ENCODE peak calls at places on chromosomes 7 and 10, in four cellular contexts. B, W, Q and E are unnamed samples.
A peak's percentile ranks its signal among the peaks of the same experiment; 100 is the strongest.

GRCh38 chr10:43872644-43873043 is 224.0 kb upstream of the ZNF32 start:
- DNase-seq in Q (no peak), B (no peak), W (no peak), E (no peak)

GRCh38 chr7:5699951-5700384 is 81.5 kb downstream of the RNF216 start:
- DNase-seq in W (no peak), Q (peak; percentile 97), B (no peak), E (no peak)

GRCh38 chr7:75534727-75535307 is 42.7 kb downstream of the SPDYE5 start:
- DNase-seq in W (peak; percentile 45), B (no peak), Q (peak; percentile 35), E (no peak)

GRCh38 chr7:91683823-91684222 is 196.7 kb downstream of the MTERF1 start:
- DNase-seq in Q (no peak), W (peak; percentile 22), B (no peak), E (no peak)

GRCh38 chr7:27576360-27576944 is 86.2 kb downstream of the HIBADH start:
- DNase-seq in B (peak; percentile 21), Q (no peak), W (peak; percentile 28), E (peak; percentile 16)

GRCh38 chr7:105130580-105130979 is 116.6 kb downstream of the KMT2E start:
- DNase-seq in W (peak; percentile 46), Q (no peak), B (no peak), E (no peak)

GRCh38 chr10:72009430-72010081 is 45.4 kb downstream of the CHST3 start:
- DNase-seq in Q (no peak), B (no peak), W (no peak), E (no peak)

GRCh38 chr7:158431941-158432347 is 155.7 kb downstream of the PTPRN2 start:
- DNase-seq in Q (no peak), B (peak; percentile 28), W (peak; percentile 75), E (no peak)

GRCh38 chr10:45558406-45558805 is 114.2 kb downstream of the ZFAND4 start:
- DNase-seq in Q (no peak), B (peak; percentile 50), W (no peak), E (no peak)

GRCh38 chr7:44881066-44881600 is 4.2 kb downstream of the PURB start:
- DNase-seq in B (no peak), W (no peak), Q (no peak), E (no peak)

GRCh38 chr7:91314591-91315323 is 50.5 kb downstream of the FZD1 start:
- DNase-seq in B (no peak), W (no peak), Q (no peak), E (no peak)

GRCh38 chr7:95718556-95719410 is 53.6 kb upstream of the DYNC1I1 start:
- DNase-seq in W (peak; percentile 12), Q (no peak), B (no peak), E (peak; percentile 15)

GRCh38 chr10:93076871-93077270 is 3.2 kb downstream of the CYP26A1 start:
- DNase-seq in B (no peak), W (no peak), Q (no peak), E (no peak)

GRCh38 chr10:80154978-80155695 is 22.6 kb downstream of the PLAC9 start:
- DNase-seq in W (no peak), Q (no peak), B (no peak), E (no peak)

GRCh38 chr7:113636727-113637421 is 281.9 kb downstream of the PPP1R3A start:
- DNase-seq in Q (no peak), W (no peak), B (no peak), E (no peak)

GRCh38 chr10:101003639-101004206 is 4.1 kb downstream of the LZTS2 start:
- DNase-seq in B (no peak), W (no peak), Q (no peak), E (no peak)

GRCh38 chr10:96089116-96089515 is 41.0 kb upstream of the ZNF518A start:
- DNase-seq in Q (no peak), W (no peak), B (peak; percentile 30), E (no peak)

GRCh38 chr7:90988996-90989765 is 275.1 kb upstream of the FZD1 start:
- DNase-seq in B (no peak), Q (no peak), W (no peak), E (no peak)

GRCh38 chr7:121099572-121099971 is 111.1 kb downstream of the CPED1 start:
- DNase-seq in Q (no peak), B (no peak), W (no peak), E (no peak)

GRCh38 chr10:5692476-5693358 is 8.1 kb downstream of the TASOR2 start:
- DNase-seq in Q (peak; percentile 32), B (peak; percentile 82), W (peak; percentile 81), E (peak; percentile 60)

GRCh38 chr7:151038951-151039849 is 9.1 kb upstream of the ASIC3 start:
- DNase-seq in Q (no peak), W (peak; percentile 99), B (peak; percentile 67), E (peak; percentile 72)

GRCh38 chr7:45075871-45076796 is 12.6 kb downstream of the NACAD start:
- DNase-seq in W (no peak), B (no peak), Q (no peak), E (no peak)

GRCh38 chr10:43160067-43160918 is 22.0 kb downstream of the CSGALNACT2 start:
- DNase-seq in Q (no peak), W (no peak), B (no peak), E (no peak)

GRCh38 chr10:60611291-60611747 is 167.0 kb upstream of the CDK1 start:
- DNase-seq in B (peak; percentile 15), W (peak; percentile 7), Q (no peak), E (no peak)

GRCh38 chr10:42969147-42969546 is 107.7 kb upstream of the RET start:
- DNase-seq in B (no peak), Q (no peak), W (no peak), E (no peak)

GRCh38 chr10:88832376-88832775 is 19.3 kb downstream of the ANKRD22 start:
- DNase-seq in Q (no peak), W (no peak), B (no peak), E (no peak)

GRCh38 chr7:37097983-37098382 is 350.7 kb downstream of the ELMO1 start:
- DNase-seq in W (no peak), B (no peak), Q (no peak), E (no peak)

GRCh38 chr10:98402513-98402912 is 12.5 kb downstream of the PYROXD2 start:
- DNase-seq in B (no peak), W (no peak), Q (no peak), E (no peak)

GRCh38 chr7:101728888-101729883 is 88.2 kb upstream of the CUX1 start:
- DNase-seq in W (peak; percentile 79), B (peak; percentile 80), Q (no peak), E (no peak)

GRCh38 chr7:90973146-90973545 is 291.1 kb upstream of the FZD1 start:
- DNase-seq in Q (no peak), W (no peak), B (no peak), E (no peak)

GRCh38 chr10:112898540-112899395 is 51.3 kb upstream of the TCF7L2 start:
- DNase-seq in W (no peak), B (peak; percentile 90), Q (no peak), E (no peak)
- TF ChIP-seq FOXM1 in W (no peak), B (no peak), Q (no peak), E (no peak)

DNA sequence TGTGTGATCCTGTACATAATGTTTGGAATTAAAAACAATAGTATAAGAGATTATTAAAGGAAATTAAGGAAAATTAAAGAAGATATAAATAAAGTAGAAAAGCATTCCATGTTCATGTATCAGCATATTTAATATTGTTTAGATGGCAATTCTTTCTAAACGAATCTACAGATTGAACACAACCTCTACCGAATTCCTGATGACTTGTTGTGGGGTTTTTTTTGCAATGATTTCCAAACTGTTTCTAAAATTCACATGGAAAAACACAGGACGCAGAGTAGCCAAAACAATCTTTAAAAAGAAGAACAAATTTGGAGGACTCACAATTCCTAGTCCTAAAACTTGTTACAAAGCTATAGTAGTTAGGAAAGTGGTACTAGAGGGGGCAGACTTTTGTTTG is 573.4 kb upstream of the IGFBP3 start:
- DNase-seq in B (no peak), Q (no peak), W (no peak), E (no peak)
- TF ChIP-seq FOXK2 in B (no peak), Q (no peak), W (no peak), E (no peak)

GRCh38 chr7:190196-190595 is 2.2 kb upstream of the FAM20C start:
- DNase-seq in B (no peak), Q (no peak), W (no peak), E (no peak)
- TF ChIP-seq FOXM1 in B (no peak), Q (no peak), W (no peak), E (no peak)

DNA sequence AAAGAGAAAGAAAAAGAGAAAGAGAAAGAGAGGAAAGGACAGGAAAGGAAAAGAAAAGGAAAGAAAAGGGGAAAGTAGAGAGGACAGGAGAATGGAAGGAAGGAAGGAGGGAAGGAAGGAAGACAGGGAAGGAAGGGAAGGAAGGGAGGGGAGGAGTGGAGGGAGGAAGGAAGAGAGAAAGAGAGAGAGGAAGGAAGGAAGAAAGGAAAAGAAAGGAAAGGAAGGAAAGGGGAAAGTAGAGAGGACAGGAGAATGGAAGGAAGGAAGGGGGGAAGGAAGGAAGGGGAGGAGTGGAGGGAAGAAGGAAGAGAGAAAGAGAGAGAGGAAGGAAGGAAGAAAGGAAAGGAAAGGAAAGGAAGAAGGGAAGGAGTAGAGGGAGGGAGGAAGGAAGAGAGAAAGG is 96.4 kb upstream of the APBB1IP start:
- DNase-seq in B (no peak), W (no peak), Q (no peak), E (no peak)
- TF ChIP-seq FOXK2 in B (no peak), W (no peak), Q (no peak), E (no peak)

GRCh38 chr7:66313913-66314568 is 108.9 kb downstream of the TPST1 start:
- DNase-seq in W (no peak), B (no peak), Q (no peak), E (no peak)

GRCh38 chr7:66319373-66319979 is 114.3 kb downstream of the TPST1 start:
- DNase-seq in Q (no peak), B (no peak), W (no peak), E (no peak)

GRCh38 chr7:66310620-66311019 is 105.5 kb downstream of the TPST1 start:
- DNase-seq in W (no peak), Q (no peak), B (no peak), E (no peak)

GRCh38 chr7:66315192-66315591 is 110.1 kb downstream of the TPST1 start:
- DNase-seq in Q (no peak), W (no peak), B (no peak), E (no peak)
- TF ChIP-seq FOXM1 in Q (no peak), W (no peak), B (no peak), E (no peak)